ENCODE peak calls at places on chromosomes 5 and 9, in six cellular contexts. C is progenitor cell of endocrine pancreas, M is colonic mucosa, Y is astrocyte of the cerebellum, D is transverse colon, T is neural crest cell. Z is an unnamed sample.

GRCh38 chr9:76519027-76519835 is 60.2 kb downstream of the GCNT1 start:
- DNase-seq in C (no peak), M (no peak), Y (peak), D (no peak), T (no peak), Z (no peak)

GRCh38 chr5:39629946-39630345 is 205.2 kb upstream of the DAB2 start:
- DNase-seq in C (no peak), M (no peak), Y (no peak), D (no peak), T (no peak), Z (no peak)

GRCh38 chr9:73741316-73741715 is 589.7 kb downstream of the ANXA1 start:
- DNase-seq in C (no peak), M (no peak), Y (no peak), D (no peak), T (no peak), Z (no peak)

GRCh38 chr5:134267366-134268018 is 41.6 kb upstream of the PPP2CA start:
- DNase-seq in C (no peak), M (no peak), Y (no peak), D (no peak), T (no peak), Z (no peak)

GRCh38 chr5:54900906-54901725 is 84.3 kb downstream of the ESM1 start:
- DNase-seq in C (no peak), M (peak), Y (no peak), D (peak), T (no peak), Z (no peak)

GRCh38 chr9:79220666-79221065 is 351.1 kb upstream of the TLE4 start:
- DNase-seq in C (no peak), M (no peak), Y (no peak), D (no peak), T (no peak), Z (no peak)

GRCh38 chr9:136728548-136729123 is 14.1 kb downstream of the LCN10 start:
- DNase-seq in C (no peak), M (no peak), Y (no peak), D (peak), T (no peak), Z (peak)

GRCh38 chr5:66170196-66170919 is 26.3 kb downstream of the SREK1 start:
- DNase-seq in C (no peak), M (no peak), Y (no peak), D (no peak), T (no peak), Z (no peak)

GRCh38 chr9:98888794-98889495 is 54.8 kb upstream of the COL15A1 start:
- DNase-seq in C (no peak), M (no peak), Y (no peak), D (no peak), T (no peak), Z (no peak)

GRCh38 chr9:124284237-124284831 is 26.6 kb downstream of the NEK6 start:
- DNase-seq in C (no peak), M (no peak), Y (no peak), D (no peak), T (no peak), Z (no peak)

GRCh38 chr5:113761594-113761993 is 248.1 kb downstream of the YTHDC2 start:
- DNase-seq in C (no peak), M (no peak), Y (no peak), D (no peak), T (no peak), Z (no peak)

GRCh38 chr9:81999806-82000205 is 11.2 kb downstream of the SPATA31D1 start:
- DNase-seq in C (no peak), M (no peak), Y (no peak), D (no peak), T (no peak), Z (no peak)

GRCh38 chr5:133387621-133388020 is 224.7 kb downstream of the FSTL4 start:
- DNase-seq in C (no peak), M (no peak), Y (no peak), D (no peak), T (no peak), Z (no peak)

GRCh38 chr5:122943050-122943698 is 93.4 kb downstream of the PPIC start:
- DNase-seq in C (no peak), M (no peak), Y (no peak), D (no peak), T (no peak), Z (no peak)

GRCh38 chr5:33440482-33441240 is at the start of gene TARS1:
- DNase-seq in C (peak), M (peak), Y (peak), D (peak), T (peak), Z (peak)

GRCh38 chr5:61313960-61314681 is 17.9 kb upstream of the ZSWIM6 start:
- DNase-seq in C (no peak), M (no peak), Y (no peak), D (no peak), T (no peak), Z (no peak)

GRCh38 chr5:128903550-128903949 is 61.7 kb upstream of the SLC27A6 start:
- DNase-seq in C (no peak), M (no peak), Y (no peak), D (no peak), T (no peak), Z (no peak)

GRCh38 chr5:3389471-3390026 is 206.1 kb upstream of the IRX1 start:
- DNase-seq in C (no peak), M (no peak), Y (no peak), D (no peak), T (no peak), Z (no peak)

GRCh38 chr9:70120834-70121510 is 77.3 kb downstream of the MAMDC2 start:
- DNase-seq in C (no peak), M (peak), Y (peak), D (peak), T (no peak), Z (no peak)

GRCh38 chr9:124010665-124011321 is 775 bp upstream of the LHX2 start:
- DNase-seq in C (no peak), M (no peak), Y (no peak), D (no peak), T (no peak), Z (no peak)

GRCh38 chr9:135698767-135699166 is 514 bp downstream of the SOHLH1 start:
- DNase-seq in C (no peak), M (no peak), Y (no peak), D (no peak), T (no peak), Z (no peak)
- TF ChIP-seq CTCF in C (no peak), M (no peak), Y (no peak), D (no peak), T (no peak), Z (no peak)

DNA sequence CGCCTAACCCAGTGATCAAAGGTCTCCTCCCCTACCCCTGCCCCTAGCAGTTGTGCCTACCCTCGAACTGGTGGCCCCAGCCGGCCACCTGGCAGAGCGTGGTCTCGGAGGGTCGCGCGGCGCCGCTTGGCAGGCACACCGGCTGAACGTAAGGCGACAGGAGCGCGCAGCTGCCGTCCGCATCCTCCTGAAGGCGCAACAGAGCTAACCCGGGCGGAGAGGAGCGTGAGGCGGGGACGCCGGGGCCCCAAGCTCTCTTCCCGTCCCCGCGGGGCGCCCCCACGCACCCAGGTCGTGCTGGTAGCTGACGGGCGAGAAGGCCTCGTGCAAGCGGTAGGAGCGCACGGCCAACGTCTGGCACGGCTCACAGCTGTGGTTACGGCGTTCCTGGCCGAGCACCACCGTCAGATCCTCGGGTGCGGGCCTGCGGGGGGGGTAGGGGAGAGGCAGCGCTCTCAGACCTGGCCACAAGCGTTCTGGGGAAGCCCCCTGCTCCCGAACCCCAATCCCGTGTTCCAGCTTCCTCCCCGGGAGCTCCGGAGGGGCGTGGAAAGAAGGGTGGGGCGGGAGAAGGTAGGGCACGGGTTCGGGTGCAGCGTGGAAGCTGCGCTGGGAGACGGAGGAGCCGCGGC is 2.8 kb upstream of the PFN3 start:
- DNase-seq in C (no peak), M (no peak), Y (no peak), D (peak), T (peak), Z (peak)
- TF ChIP-seq CTCF in C (no peak), M (no peak), Y (no peak), D (no peak), T (no peak), Z (no peak)

DNA sequence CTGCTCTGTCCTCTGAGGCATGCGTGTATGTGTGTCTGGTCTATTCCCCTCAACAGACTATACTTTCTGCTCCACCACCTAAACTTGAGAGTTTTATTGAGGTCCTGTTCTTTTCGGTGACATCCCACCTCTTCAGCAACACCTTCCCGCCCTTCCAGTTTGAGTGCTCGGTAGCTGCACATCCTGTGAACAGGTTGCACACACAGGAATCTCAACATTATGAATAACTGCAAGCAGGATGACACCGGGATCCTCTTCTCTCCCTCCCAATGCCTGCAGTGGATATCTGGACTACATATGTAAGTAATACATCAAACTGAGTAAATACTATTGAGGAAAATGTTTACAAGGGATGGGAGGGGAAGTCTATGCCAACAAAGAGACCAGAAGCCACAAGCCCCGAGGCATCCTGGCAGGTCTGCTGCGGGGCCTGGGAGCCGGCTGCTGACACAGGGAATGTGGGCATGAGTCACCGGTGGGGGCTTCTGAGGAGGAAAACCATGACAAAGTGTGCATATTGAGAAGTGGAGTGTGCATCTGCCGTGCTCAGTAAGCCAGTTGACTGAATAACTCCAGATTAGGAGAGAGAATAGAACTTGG is 8.6 kb upstream of the ANKRD33B start:
- DNase-seq in C (no peak), M (no peak), Y (peak), D (no peak), T (no peak), Z (no peak)
- TF ChIP-seq CTCF in C (no peak), M (no peak), Y (no peak), D (no peak), T (no peak), Z (no peak)

DNA sequence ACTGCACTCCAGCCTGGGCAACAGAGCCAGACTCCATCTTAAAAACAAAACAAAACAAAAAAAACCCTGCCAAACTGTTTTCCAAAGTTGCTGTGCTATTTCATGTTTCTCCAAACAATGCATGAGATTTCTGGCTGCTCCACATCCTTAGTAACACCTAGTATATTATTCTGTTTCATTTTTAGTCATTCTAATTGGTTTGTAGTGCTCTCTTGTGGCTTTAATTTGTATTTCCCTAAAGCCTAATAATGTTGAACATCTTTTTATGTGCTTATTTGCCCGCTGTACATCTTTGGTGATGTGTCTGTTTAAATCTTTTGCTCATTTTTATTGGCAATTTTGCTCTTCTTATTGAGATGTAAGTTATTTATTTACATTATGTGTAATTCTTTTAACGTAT is 18.4 kb upstream of the TTC1 start:
- DNase-seq in C (no peak), M (no peak), Y (no peak), D (no peak), T (no peak), Z (no peak)
- TF ChIP-seq CTCF in C (no peak), M (no peak), Y (peak), D (no peak), T (no peak), Z (no peak)